ENCODE peak calls at places on chromosomes 1 and 21, in five cellular contexts. One of them, this sample, is unnamed.

GRCh38 chr1:154931940-154932487 is 4.5 kb downstream of the PMVK start:
- DNase-seq in foreskin fibroblast: no peak
- DNase-seq in GM06990: no peak
- DNase-seq in MCF 10A: peak
- DNase-seq in bronchial epithelial cell: peak
- DNase-seq in this sample: no peak

GRCh38 chr1:31663622-31664452 is 19.2 kb upstream of the PEF1 start:
- DNase-seq in GM06990: peak
- DNase-seq in MCF 10A: peak
- DNase-seq in foreskin fibroblast: no peak
- DNase-seq in bronchial epithelial cell: no peak
- DNase-seq in this sample: peak

GRCh38 chr1:226063362-226064167 is 1.0 kb downstream of the H3-3A start:
- DNase-seq in MCF 10A: peak
- DNase-seq in bronchial epithelial cell: peak
- DNase-seq in foreskin fibroblast: peak
- DNase-seq in GM06990: peak
- DNase-seq in this sample: peak

GRCh38 chr1:193747579-193747978 is 561.2 kb upstream of the B3GALT2 start:
- DNase-seq in GM06990: no peak
- DNase-seq in foreskin fibroblast: no peak
- DNase-seq in MCF 10A: peak
- DNase-seq in bronchial epithelial cell: peak
- DNase-seq in this sample: no peak

GRCh38 chr1:183884512-183884911 is 79.6 kb downstream of the RGL1 start:
- DNase-seq in bronchial epithelial cell: no peak
- DNase-seq in foreskin fibroblast: no peak
- DNase-seq in MCF 10A: no peak
- DNase-seq in GM06990: no peak
- DNase-seq in this sample: no peak

GRCh38 chr1:147109762-147110161 is 62.5 kb downstream of the PRKAB2 start:
- DNase-seq in bronchial epithelial cell: no peak
- DNase-seq in MCF 10A: no peak
- DNase-seq in GM06990: no peak
- DNase-seq in foreskin fibroblast: no peak
- DNase-seq in this sample: no peak

GRCh38 chr1:238647877-238648276 is 738.5 kb upstream of the CHRM3 start:
- DNase-seq in foreskin fibroblast: peak
- DNase-seq in MCF 10A: peak
- DNase-seq in bronchial epithelial cell: peak
- DNase-seq in GM06990: no peak
- DNase-seq in this sample: no peak

GRCh38 chr21:43624343-43624742 is 34.9 kb downstream of the HSF2BP start:
- DNase-seq in MCF 10A: no peak
- DNase-seq in bronchial epithelial cell: no peak
- DNase-seq in GM06990: no peak
- DNase-seq in foreskin fibroblast: no peak
- DNase-seq in this sample: no peak

GRCh38 chr21:41777934-41778815 is 11.3 kb upstream of the RIPK4 start:
- DNase-seq in GM06990: no peak
- DNase-seq in foreskin fibroblast: peak
- DNase-seq in bronchial epithelial cell: peak
- DNase-seq in MCF 10A: peak
- DNase-seq in this sample: peak

DNA sequence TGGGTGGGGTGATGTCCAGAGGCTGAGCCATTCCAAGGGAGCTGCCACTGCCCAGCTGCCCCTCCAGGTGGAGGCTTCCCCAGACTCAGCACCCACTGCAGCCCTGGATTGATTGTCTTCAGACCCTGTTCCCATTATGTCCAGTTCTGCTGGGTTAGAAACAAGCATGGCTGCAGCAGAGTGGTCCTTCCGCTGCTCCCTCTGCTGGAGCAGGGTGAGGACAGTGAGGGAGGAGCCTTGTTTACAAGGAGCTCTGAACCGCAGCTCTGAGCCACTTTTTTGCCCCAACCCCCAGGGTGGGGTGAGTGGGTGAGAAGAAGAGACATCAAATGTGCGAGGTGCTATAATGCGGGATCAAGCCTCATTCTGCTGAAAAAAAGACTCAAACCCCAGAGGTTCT is 2.3 kb downstream of the TNNT2 start:
- DNase-seq in GM06990: no peak
- DNase-seq in foreskin fibroblast: no peak
- DNase-seq in MCF 10A: no peak
- DNase-seq in bronchial epithelial cell: no peak
- DNase-seq in this sample: no peak
- TF ChIP-seq CTCF in GM06990: peak
- TF ChIP-seq CTCF in foreskin fibroblast: peak
- TF ChIP-seq CTCF in MCF 10A: no peak
- TF ChIP-seq CTCF in bronchial epithelial cell: peak
- TF ChIP-seq CTCF in this sample: no peak

GRCh38 chr1:239952348-239953307 is 139.1 kb upstream of the FMN2 start:
- DNase-seq in bronchial epithelial cell: no peak
- DNase-seq in foreskin fibroblast: no peak
- DNase-seq in GM06990: no peak
- DNase-seq in MCF 10A: peak
- DNase-seq in this sample: peak
- TF ChIP-seq CTCF in bronchial epithelial cell: peak
- TF ChIP-seq CTCF in foreskin fibroblast: peak
- TF ChIP-seq CTCF in GM06990: peak
- TF ChIP-seq CTCF in MCF 10A: peak
- TF ChIP-seq CTCF in this sample: peak

DNA sequence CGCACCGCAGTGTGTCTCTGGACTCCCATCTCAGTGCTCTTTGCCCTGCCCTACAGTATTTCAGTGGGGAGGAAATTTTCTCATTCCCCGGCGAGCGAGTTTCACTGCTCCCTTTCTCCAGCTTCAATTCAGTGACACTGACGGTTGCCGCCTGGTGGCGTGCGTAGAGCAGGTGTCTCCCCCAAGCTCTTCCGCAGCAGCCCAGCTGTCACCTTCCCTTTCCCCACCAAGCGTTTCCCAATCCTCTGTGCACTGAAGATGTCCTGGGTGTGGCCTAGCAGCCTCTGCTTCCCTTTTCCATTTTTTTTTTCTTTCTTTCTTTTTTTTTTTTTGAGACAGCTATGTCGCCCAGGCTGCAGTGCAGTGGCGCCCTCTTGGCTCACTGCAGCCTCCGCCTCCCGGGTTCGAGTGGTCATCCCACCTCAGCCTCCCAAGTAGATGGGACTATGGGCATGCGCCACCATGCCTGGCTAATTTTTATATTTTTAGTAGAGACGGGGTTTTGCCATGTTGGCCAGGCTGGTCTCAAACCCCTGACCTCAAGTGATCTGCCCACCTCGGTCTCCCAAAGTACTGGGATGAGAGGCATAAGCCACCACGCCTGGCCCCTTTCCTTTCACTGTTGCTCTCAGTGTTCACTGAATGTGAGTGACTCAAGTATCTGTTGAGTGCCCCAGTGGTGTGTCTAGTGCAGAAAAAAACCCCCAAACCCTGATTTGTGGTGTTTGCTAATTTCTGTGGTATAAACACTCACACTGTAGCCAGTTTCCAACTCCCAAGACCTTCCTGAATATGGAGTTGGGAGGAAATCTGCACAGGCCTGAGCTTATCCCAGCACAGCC is 30.1 kb downstream of the TNFRSF1B start:
- DNase-seq in foreskin fibroblast: no peak
- DNase-seq in bronchial epithelial cell: no peak
- DNase-seq in GM06990: no peak
- DNase-seq in MCF 10A: no peak
- DNase-seq in this sample: no peak
- TF ChIP-seq CTCF in foreskin fibroblast: no peak
- TF ChIP-seq CTCF in bronchial epithelial cell: no peak
- TF ChIP-seq CTCF in GM06990: no peak
- TF ChIP-seq CTCF in MCF 10A: no peak
- TF ChIP-seq CTCF in this sample: peak

DNA sequence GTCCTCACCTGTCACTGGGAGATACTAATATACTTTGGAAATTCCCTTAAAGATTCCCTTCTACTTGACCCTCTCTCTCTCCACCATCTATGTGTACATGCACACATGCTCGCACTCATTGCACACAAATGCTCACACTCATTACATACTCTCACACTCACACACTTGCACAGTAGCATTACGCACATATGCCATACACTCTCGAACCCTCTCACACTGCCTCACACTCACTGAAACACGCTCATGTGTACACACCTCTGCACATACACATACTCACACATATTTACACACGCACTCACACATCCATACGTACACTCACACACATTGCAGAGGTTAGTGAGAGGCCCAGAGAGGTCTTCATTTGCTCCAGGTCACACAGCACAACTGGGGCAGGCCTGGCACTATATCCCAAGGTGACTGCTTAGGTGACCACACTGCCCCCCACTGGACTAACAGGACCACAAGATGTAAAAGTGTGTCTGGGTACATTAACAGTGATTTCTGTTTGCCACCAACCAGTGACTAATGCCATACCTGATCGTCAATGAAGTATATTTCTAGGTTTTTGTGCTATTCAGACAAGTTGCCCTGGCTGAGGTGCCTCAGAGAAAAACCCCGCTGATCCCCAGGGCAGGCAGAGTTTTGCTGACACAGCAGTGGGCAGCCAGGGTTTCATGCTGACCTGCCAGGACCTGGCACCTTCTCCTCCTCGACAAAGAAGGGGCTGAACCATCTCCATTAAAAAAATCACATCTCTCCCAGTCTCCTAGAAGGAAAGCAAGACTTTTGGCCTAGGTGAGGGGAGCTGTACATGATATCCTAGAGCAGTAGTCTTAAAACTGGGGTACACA is 28.5 kb upstream of the CAMK1G start:
- DNase-seq in foreskin fibroblast: no peak
- DNase-seq in bronchial epithelial cell: no peak
- DNase-seq in GM06990: no peak
- DNase-seq in MCF 10A: no peak
- DNase-seq in this sample: no peak
- TF ChIP-seq CTCF in foreskin fibroblast: no peak
- TF ChIP-seq CTCF in bronchial epithelial cell: no peak
- TF ChIP-seq CTCF in GM06990: no peak
- TF ChIP-seq CTCF in MCF 10A: peak
- TF ChIP-seq CTCF in this sample: no peak

GRCh38 chr1:63843884-63844283 is 70.1 kb downstream of the ROR1 start:
- DNase-seq in MCF 10A: no peak
- DNase-seq in GM06990: no peak
- DNase-seq in foreskin fibroblast: no peak
- DNase-seq in bronchial epithelial cell: no peak
- DNase-seq in this sample: no peak
- TF ChIP-seq CTCF in MCF 10A: no peak
- TF ChIP-seq CTCF in GM06990: peak
- TF ChIP-seq CTCF in foreskin fibroblast: no peak
- TF ChIP-seq CTCF in bronchial epithelial cell: no peak
- TF ChIP-seq CTCF in this sample: no peak

GRCh38 chr1:165686971-165687433 is 11.4 kb downstream of the ALDH9A1 start:
- DNase-seq in bronchial epithelial cell: no peak
- DNase-seq in foreskin fibroblast: no peak
- DNase-seq in MCF 10A: no peak
- DNase-seq in GM06990: no peak
- DNase-seq in this sample: no peak
- TF ChIP-seq CTCF in bronchial epithelial cell: no peak
- TF ChIP-seq CTCF in foreskin fibroblast: no peak
- TF ChIP-seq CTCF in MCF 10A: no peak
- TF ChIP-seq CTCF in GM06990: no peak
- TF ChIP-seq CTCF in this sample: no peak

This sample was measured in nephron progenitor cell.